ENCODE peak calls at places on chromosomes 5 and 9, in seven cellular contexts. H is CD8-positive, alpha-beta memory T cell; Y is A172; W is AG20443; L is EL; A is NCI-H748 treated with DMSO at 0.1 percent for 48 hours; Q is astrocyte of the cerebellum. O is an unnamed sample.
A peak's percentile ranks its signal among the peaks of the same experiment; 100 is the strongest.

GRCh38 chr5:36870399-36871040 is 6.0 kb upstream of the NIPBL start:
- DNase-seq in H (no peak), Y (peak; percentile 65), W (peak; percentile 42), L (peak; percentile 72), A (peak; percentile 99), Q (peak; percentile 69), O (peak; percentile 68)

GRCh38 chr5:76143884-76144283 is 60.7 kb downstream of the SV2C start:
- DNase-seq in H (no peak), Y (no peak), W (no peak), L (no peak), A (no peak), Q (no peak), O (no peak)

GRCh38 chr9:115264333-115264732 is 146.4 kb upstream of the TNC start:
- DNase-seq in H (no peak), Y (no peak), W (no peak), L (peak; percentile 79), A (no peak), Q (no peak), O (peak; percentile 42)

GRCh38 chr5:116013931-116014330 is 18.3 kb upstream of the ARL14EPL start:
- DNase-seq in H (no peak), Y (no peak), W (no peak), L (no peak), A (no peak), Q (no peak), O (no peak)

GRCh38 chr5:71475788-71476384 is 20.4 kb downstream of the BDP1 start:
- DNase-seq in H (no peak), Y (peak; percentile 35), W (peak; percentile 54), L (peak; percentile 20), A (no peak), Q (peak; percentile 8), O (peak; percentile 66)

GRCh38 chr9:116471093-116471906 is 215.8 kb upstream of the TRIM32 start:
- DNase-seq in H (no peak), Y (no peak), W (peak; percentile 17), L (peak; percentile 74), A (no peak), Q (peak; percentile 92), O (no peak)

GRCh38 chr5:1358726-1359025 is 13.8 kb upstream of the CLPTM1L start:
- DNase-seq in H (no peak), Y (no peak), W (no peak), L (no peak), A (no peak), Q (no peak), O (no peak)

GRCh38 chr5:62742214-62742613 is 163.6 kb downstream of the LRRC70 start:
- DNase-seq in H (no peak), Y (no peak), W (no peak), L (no peak), A (peak; percentile 69), Q (no peak), O (no peak)

GRCh38 chr5:123874600-123875201 is 362.7 kb downstream of the CSNK1G3 start:
- DNase-seq in H (no peak), Y (no peak), W (no peak), L (no peak), A (no peak), Q (peak; percentile 73), O (peak; percentile 7)

GRCh38 chr9:37942616-37943328 is 38.8 kb upstream of the SLC25A51 start:
- DNase-seq in H (no peak), Y (no peak), W (no peak), L (peak; percentile 27), A (no peak), Q (no peak), O (no peak)